ENCODE peak calls at places on chromosomes 4 and X, in four cellular contexts. E, D, I and M are unnamed samples. For H3K9me3, the result is how much of the 10 kb centered on the place peaks cover.

GRCh38 chrX:149286940-149287349 is 218.2 kb downstream of the IDS start:
- DNase-seq in D (peak), E (peak), I (peak), M (peak)

GRCh38 chr4:76696109-76696508 is 201.8 kb downstream of the SOWAHB start:
- DNase-seq in D (peak), E (no peak), I (no peak), M (no peak)

GRCh38 chr4:152970102-152970820 is 34.1 kb downstream of the FHDC1 start:
- DNase-seq in D (peak), E (no peak), I (no peak), M (no peak)

GRCh38 chr4:88008133-88008621 is 742 bp downstream of the PKD2 start:
- DNase-seq in I (peak), D (peak), E (peak), M (peak)

GRCh38 chr4:81664079-81664478 is 192.4 kb upstream of the RASGEF1B start:
- DNase-seq in I (no peak), D (no peak), E (no peak), M (no peak)

GRCh38 chr4:8759987-8760386 is 111.7 kb downstream of the HMX1 start:
- DNase-seq in E (no peak), D (no peak), I (no peak), M (no peak)

GRCh38 chrX:24838624-24839023 is 144.9 kb downstream of the POLA1 start:
- DNase-seq in I (peak), D (peak), E (peak), M (no peak)

GRCh38 chrX:40685352-40685918 is 38.1 kb upstream of the CXorf38 start:
- DNase-seq in I (no peak), E (no peak), D (no peak), M (no peak)

GRCh38 chrX:39427492-39428289 is 626.4 kb downstream of the MID1IP1 start:
- DNase-seq in E (no peak), D (peak), I (no peak), M (no peak)

GRCh38 chrX:128781506-128781905 is 729.3 kb upstream of the ACTRT1 start:
- DNase-seq in E (peak), D (no peak), I (peak), M (peak)

GRCh38 chr4:41751325-41752061 is 3.0 kb upstream of the PHOX2B start:
- DNase-seq in I (no peak), E (no peak), D (no peak), M (no peak)

GRCh38 chr4:75653845-75654503 is 19.2 kb downstream of the G3BP2 start:
- DNase-seq in D (peak), E (no peak), I (peak), M (no peak)

GRCh38 chr4:57233391-57233790 is 123.2 kb upstream of the IGFBP7 start:
- DNase-seq in D (peak), I (no peak), E (no peak), M (no peak)

GRCh38 chr4:80215449-80216052 is 18.2 kb downstream of the PRDM8 start:
- DNase-seq in E (no peak), D (peak), I (no peak), M (no peak)

DNA sequence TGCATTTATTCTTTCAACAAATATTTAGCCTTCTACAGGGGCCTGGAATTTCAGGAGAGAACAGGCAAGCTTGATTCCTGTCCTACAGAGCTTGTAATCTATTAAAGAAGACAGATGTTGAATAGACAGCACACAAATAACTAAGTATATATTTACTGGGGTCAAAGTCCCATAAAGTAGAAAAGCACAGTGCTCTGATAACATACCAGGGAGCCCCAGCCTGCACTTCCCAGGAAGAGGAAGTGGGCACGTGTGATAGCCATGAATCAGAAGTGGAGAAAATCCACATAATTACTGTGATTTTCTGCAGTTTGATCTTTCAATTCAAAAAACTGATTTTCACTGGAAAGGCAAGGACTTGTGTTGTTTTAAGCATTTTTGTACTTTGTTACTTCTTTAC is 129.1 kb downstream of the EGF start:
- DNase-seq in E (no peak), D (no peak), I (no peak), M (no peak)
- H3K27ac ChIP-seq in E (no peak), D (no peak), I (no peak), M (no peak)

GRCh38 chr4:173538148-173538902 is 8.3 kb upstream of the HAND2 start:
- DNase-seq in I (no peak), D (no peak), E (no peak), M (no peak)
- H3K4me3 ChIP-seq in I (no peak), D (no peak), E (peak), M (peak)

GRCh38 chrX:152028611-152029010 is 54.1 kb upstream of the GABRE start:
- DNase-seq in E (no peak), D (no peak), I (no peak), M (no peak)
- H3K9me3 ChIP-seq in E (under half), D (under half), I (under half), M (under half)

GRCh38 chr4:114038762-114039392 is 59.4 kb upstream of the ARSJ start:
- DNase-seq in E (no peak), I (no peak), D (no peak), M (no peak)

GRCh38 chr4:114034189-114034588 is 54.7 kb upstream of the ARSJ start:
- DNase-seq in D (no peak), E (no peak), I (no peak), M (no peak)

GRCh38 chr4:114036864-114037263 is 57.4 kb upstream of the ARSJ start:
- DNase-seq in I (no peak), E (no peak), D (no peak), M (no peak)

GRCh38 chr4:114037981-114038380 is 58.5 kb upstream of the ARSJ start:
- DNase-seq in I (no peak), D (no peak), E (no peak), M (no peak)

GRCh38 chr4:114036426-114036825 is 57.0 kb upstream of the ARSJ start:
- DNase-seq in E (peak), D (no peak), I (no peak), M (no peak)
- H3K27ac ChIP-seq in E (peak), D (no peak), I (no peak), M (no peak)

DNA sequence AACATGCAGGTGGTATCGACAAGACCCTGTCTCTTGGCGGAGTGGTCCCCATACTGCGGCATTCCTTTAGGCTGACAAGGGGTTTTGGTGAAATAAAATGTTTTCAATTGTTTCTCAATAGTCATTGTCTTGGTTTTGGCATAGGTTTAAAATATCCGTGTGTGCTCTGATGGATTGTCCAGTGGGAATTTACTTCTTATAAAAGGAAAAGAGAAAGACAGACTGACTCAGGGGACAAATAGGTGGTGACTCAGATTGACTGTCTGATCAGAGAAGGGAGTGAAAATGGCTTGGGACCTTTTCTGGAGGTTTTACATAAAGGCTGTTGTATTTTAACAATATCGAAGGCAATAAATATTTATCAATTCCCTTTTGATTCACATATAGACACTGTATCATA is 129.8 kb downstream of the SORBS2 start:
- DNase-seq in D (peak), I (no peak), E (no peak), M (no peak)
- H3K4me3 ChIP-seq in D (no peak), I (no peak), E (no peak), M (no peak)

GRCh38 chr4:46878641-46879040 is 30.4 kb downstream of the COX7B2 start:
- DNase-seq in I (no peak), D (peak), E (no peak), M (no peak)
- H3K9me3 ChIP-seq in I (under half), D (under half), E (under half), M (under half)

GRCh38 chrX:153573999-153574398 is 24.9 kb downstream of the CCNQ start:
- DNase-seq in I (no peak), D (no peak), E (no peak), M (no peak)
- H3K27ac ChIP-seq in I (no peak), D (no peak), E (no peak), M (no peak)